ENCODE peak calls at places on chromosomes 4 and X, in ten cellular contexts. K is GM10248, M is tibial artery, X is HFFc6, W is heart right ventricle, O is tibial nerve, G is K562, B is OCI-LY7, H is HL-60, F is AG04450. E is an unnamed sample.

GRCh38 chr4:150173854-150174398 is 95.7 kb downstream of the DCLK2 start:
- DNase-seq in O (no peak), M (no peak), G (no peak), H (no peak), X (no peak), K (no peak), F (no peak), B (no peak), W (peak; percentile 38), E (no peak)

GRCh38 chrX:154097003-154097596 is 417 bp downstream of the MECP2 start:
- DNase-seq in B (peak; percentile 77), K (peak; percentile 81), F (no peak), M (peak; percentile 84), H (peak; percentile 37), W (peak; percentile 75), G (peak; percentile 91), X (peak; percentile 11), O (peak; percentile 33), E (peak; percentile 83)

GRCh38 chr4:147094228-147094627 is 148.6 kb upstream of the TTC29 start:
- DNase-seq in B (no peak), G (no peak), K (no peak), M (no peak), F (no peak), H (no peak), W (no peak), O (no peak), X (no peak), E (no peak)

GRCh38 chr4:2400841-2401609 is 17.4 kb downstream of the ZFYVE28 start:
- DNase-seq in O (no peak), X (no peak), K (no peak), W (no peak), G (no peak), B (no peak), M (peak; percentile 57), F (no peak), H (no peak), E (no peak)

GRCh38 chrX:140572724-140573123 is 67.9 kb upstream of the SOX3 start:
- DNase-seq in B (peak; percentile 31), W (peak; percentile 3), K (peak; percentile 16), H (peak; percentile 31), F (no peak), M (no peak), X (peak; percentile 0), O (no peak), G (peak; percentile 4), E (peak; percentile 38)

GRCh38 chr4:88179261-88179660 is 20.8 kb upstream of the ABCG2 start:
- DNase-seq in K (no peak), H (no peak), O (no peak), F (no peak), G (no peak), X (no peak), M (no peak), B (no peak), W (no peak), E (no peak)

GRCh38 chrX:110116581-110116980 is 113.7 kb downstream of the TMEM164 start:
- DNase-seq in W (no peak), H (no peak), B (no peak), G (no peak), F (no peak), X (no peak), O (no peak), M (no peak), K (no peak), E (no peak)

GRCh38 chr4:157763490-157763889 is 409.3 kb downstream of the GASK1B start:
- DNase-seq in O (no peak), M (no peak), F (no peak), X (no peak), B (no peak), G (no peak), H (no peak), K (no peak), W (no peak), E (no peak)

GRCh38 chr4:28313729-28314713 is 1453.4 kb downstream of the STIM2 start:
- DNase-seq in K (no peak), G (no peak), F (no peak), H (no peak), W (no peak), M (no peak), X (no peak), O (no peak), B (no peak), E (no peak)

GRCh38 chr4:175542787-175543186 is 269.3 kb downstream of the GPM6A start:
- DNase-seq in H (no peak), G (no peak), M (no peak), O (no peak), W (no peak), K (no peak), B (no peak), X (no peak), F (no peak), E (no peak)

GRCh38 chr4:164874791-164875190 is 2.2 kb upstream of the APELA start:
- DNase-seq in H (no peak), G (no peak), X (no peak), O (no peak), M (no peak), F (no peak), K (no peak), W (no peak), B (no peak), E (no peak)

GRCh38 chrX:26442340-26442739 is 226.4 kb downstream of the MAGEB5 start:
- DNase-seq in B (no peak), M (no peak), H (peak; percentile 35), G (no peak), O (no peak), F (no peak), W (no peak), X (no peak), K (no peak), E (peak; percentile 2)

GRCh38 chr4:16056681-16057400 is 27.0 kb downstream of the PROM1 start:
- DNase-seq in X (no peak), K (no peak), B (no peak), G (no peak), O (no peak), F (no peak), H (no peak), M (peak; percentile 70), W (no peak), E (no peak)

GRCh38 chr4:74366367-74366891 is 1.5 kb downstream of the EREG start:
- DNase-seq in F (no peak), X (peak; percentile 13), K (no peak), H (no peak), O (no peak), W (no peak), B (no peak), M (no peak), G (no peak), E (no peak)

GRCh38 chrX:9611436-9612145 is 146.7 kb downstream of the TBL1X start:
- DNase-seq in W (no peak), H (no peak), K (no peak), B (no peak), G (no peak), M (no peak), O (no peak), X (no peak), F (no peak), E (no peak)

GRCh38 chr4:65600656-65601055 is 69.6 kb downstream of the EPHA5 start:
- DNase-seq in W (no peak), B (no peak), X (no peak), H (no peak), M (no peak), F (no peak), O (no peak), K (no peak), G (no peak), E (no peak)

GRCh38 chr4:48752726-48753125 is 27.4 kb downstream of the FRYL start:
- DNase-seq in H (peak; percentile 34), B (no peak), O (no peak), M (no peak), G (no peak), X (no peak), F (no peak), K (no peak), W (peak; percentile 17), E (no peak)

GRCh38 chr4:104693601-104694201 is 199.0 kb upstream of the CXXC4 start:
- DNase-seq in F (no peak), W (no peak), X (no peak), G (no peak), K (no peak), B (peak; percentile 13), M (no peak), O (no peak), H (peak; percentile 11), E (no peak)
- TF ChIP-seq CTCF in F (peak; percentile 59), W (no peak), X (peak; percentile 66), G (no peak), K (no peak), B (peak; percentile 80), M (no peak), O (no peak), H (peak; percentile 17), E (no peak)

GRCh38 chr4:169885893-169886292 is 128.1 kb upstream of the HPF1 start:
- DNase-seq in W (no peak), K (no peak), B (no peak), M (no peak), G (no peak), H (no peak), F (no peak), X (no peak), O (no peak), E (no peak)

DNA sequence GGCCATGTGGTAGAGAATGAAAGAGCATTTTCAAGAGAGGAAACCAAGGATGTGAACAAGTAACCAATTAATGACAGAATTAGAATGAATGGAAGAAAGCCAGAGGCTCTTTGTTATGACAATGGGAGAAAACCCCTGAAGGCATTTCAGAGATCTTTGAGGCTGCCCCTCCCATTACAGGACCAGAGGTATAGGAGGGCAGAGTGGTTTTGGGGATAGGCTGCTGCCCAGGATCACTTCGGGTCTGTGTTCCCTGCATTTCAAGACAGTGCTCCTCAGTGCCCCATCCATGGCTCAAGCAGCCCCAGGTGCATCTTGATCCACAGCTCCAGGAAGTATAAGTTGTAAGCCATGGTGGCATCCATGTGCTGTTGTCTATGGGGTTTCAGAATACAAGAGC is 124.0 kb upstream of the HPF1 start:
- DNase-seq in O (no peak), X (no peak), B (no peak), W (no peak), H (no peak), F (no peak), K (no peak), G (no peak), M (no peak), E (no peak)
- TF ChIP-seq CTCF in O (no peak), X (no peak), B (no peak), W (no peak), H (no peak), F (no peak), K (no peak), G (no peak), M (no peak), E (no peak)

DNA sequence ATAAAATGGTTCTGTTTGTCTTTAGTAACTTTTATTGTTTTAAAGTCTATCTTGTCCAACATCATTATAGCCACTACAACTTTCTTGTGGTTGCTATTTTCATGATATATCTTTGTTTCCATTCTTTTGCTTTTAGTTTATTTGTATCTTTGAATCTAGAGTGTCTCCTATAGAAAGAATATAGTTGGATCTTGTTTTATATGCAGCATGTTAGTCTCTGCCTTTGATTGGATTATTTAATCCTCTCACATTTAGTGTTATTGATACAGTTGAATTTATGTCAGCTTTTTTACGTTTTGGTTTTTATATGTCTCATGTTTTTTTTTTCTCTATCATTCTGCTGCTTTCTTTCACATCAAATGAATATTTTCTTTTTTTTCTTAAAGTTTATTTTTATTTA is 98.1 kb downstream of the VSIG4 start:
- DNase-seq in B (no peak), X (no peak), F (no peak), K (no peak), O (no peak), H (no peak), W (no peak), M (no peak), G (no peak), E (no peak)
- TF ChIP-seq CTCF in B (no peak), X (no peak), F (no peak), K (no peak), O (no peak), H (no peak), W (no peak), M (no peak), G (no peak), E (no peak)

GRCh38 chrX:3548743-3549441 is 164.6 kb downstream of the PRKX start:
- DNase-seq in O (no peak), G (no peak), B (peak; percentile 2), F (peak; percentile 62), M (no peak), W (peak; percentile 12), X (peak; percentile 62), H (peak; percentile 4), K (no peak), E (no peak)
- TF ChIP-seq CTCF in O (peak; percentile 24), G (no peak), B (peak; percentile 17), F (peak; percentile 47), M (peak; percentile 32), W (no peak), X (peak; percentile 73), H (no peak), K (no peak), E (no peak)

E was measured in pancreas.